ENCODE peak calls at places on chromosomes 5 and 9, in four cellular contexts. X is HCT116, U is HepG2, T is K562. Q is an unnamed sample.

GRCh38 chr9:21579209-21579608 is 97.1 kb upstream of the IFNE start:
- DNase-seq in X (no peak), T (no peak), U (no peak), Q (no peak)

GRCh38 chr5:138353550-138353893 is 1.0 kb downstream of the KDM3B start:
- DNase-seq in U (no peak), T (no peak), X (no peak), Q (no peak)

GRCh38 chr5:34703767-34704324 is 47.7 kb downstream of the RAI14 start:
- DNase-seq in T (no peak), U (no peak), X (no peak), Q (no peak)

GRCh38 chr5:76579166-76579765 is 43.9 kb downstream of the F2RL2 start:
- DNase-seq in X (no peak), U (no peak), T (no peak), Q (no peak)

GRCh38 chr5:16970826-16971225 is 34.7 kb upstream of the MYO10 start:
- DNase-seq in U (no peak), X (no peak), T (no peak), Q (no peak)

GRCh38 chr9:132411091-132411508 is 1.1 kb downstream of the CFAP77 start:
- DNase-seq in T (peak), X (peak), U (peak), Q (no peak)

GRCh38 chr9:21764736-21765245 is 37.6 kb upstream of the MTAP start:
- DNase-seq in X (no peak), U (peak), T (no peak), Q (no peak)

GRCh38 chr9:68869020-68869419 is 144.9 kb downstream of the PRKACG start:
- DNase-seq in U (no peak), T (no peak), X (no peak), Q (no peak)

GRCh38 chr5:7868427-7868772 is 431 bp downstream of the FASTKD3 start:
- DNase-seq in T (no peak), X (no peak), U (no peak), Q (no peak)

GRCh38 chr5:168147536-168148460 is 143.6 kb upstream of the WWC1 start:
- DNase-seq in T (no peak), U (no peak), X (no peak), Q (no peak)

GRCh38 chr9:137614631-137615386 is 4.0 kb upstream of the EHMT1 start:
- DNase-seq in X (no peak), U (no peak), T (no peak), Q (no peak)

GRCh38 chr5:168917947-168918600 is 338.9 kb upstream of the PANK3 start:
- DNase-seq in T (no peak), X (no peak), U (no peak), Q (no peak)

GRCh38 chr5:132466453-132467291 is 23.9 kb downstream of the IRF1 start:
- DNase-seq in X (no peak), T (peak), U (peak), Q (no peak)

GRCh38 chr5:149616727-149617284 is 35.5 kb downstream of the ARHGEF37 start:
- DNase-seq in X (no peak), U (no peak), T (no peak), Q (no peak)

DNA sequence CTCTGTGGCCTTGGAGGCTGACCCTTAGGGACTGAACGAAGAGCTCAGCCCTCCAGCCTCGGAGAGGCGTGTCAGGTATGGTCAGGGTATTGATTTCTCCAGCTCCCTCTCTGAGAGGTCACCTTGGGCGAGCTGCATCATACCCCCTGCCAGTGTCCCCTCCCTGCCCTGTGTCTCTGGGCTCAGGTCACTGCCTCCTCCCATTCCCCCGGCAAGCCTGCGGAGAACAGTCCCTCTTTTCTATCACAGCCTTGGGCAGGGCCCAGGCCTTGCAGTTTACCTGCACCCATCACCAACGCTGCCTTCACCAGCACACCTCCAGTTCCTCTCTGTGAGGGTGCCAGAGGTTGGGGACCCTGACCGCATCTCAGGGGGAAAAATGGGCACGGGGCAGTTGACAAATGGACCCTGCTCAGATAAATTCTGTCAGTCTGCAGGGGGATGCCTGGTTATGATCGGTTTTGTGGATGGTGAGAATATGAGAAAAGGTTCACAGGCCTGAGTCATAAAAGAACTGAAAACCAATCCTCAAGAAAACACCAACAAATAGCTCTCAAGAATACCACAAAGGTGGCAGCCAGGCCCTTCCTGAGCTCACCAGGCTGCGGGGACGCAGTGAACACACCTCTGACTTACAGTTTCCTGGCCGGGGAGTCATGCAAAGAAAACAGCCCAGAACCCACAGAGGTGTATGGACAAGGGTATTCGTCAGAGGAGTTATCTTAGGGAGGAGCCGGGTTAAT is 24.7 kb upstream of the RXRA start:
- DNase-seq in U (no peak), T (no peak), X (no peak), Q (no peak)
- TF ChIP-seq TCF7L2 in U (no peak), T (no peak), X (no peak), Q (no peak)

GRCh38 chr9:24296124-24296523 is 249.6 kb downstream of the IZUMO3 start:
- DNase-seq in T (no peak), X (no peak), U (no peak), Q (no peak)

GRCh38 chr9:24297931-24298330 is 247.8 kb downstream of the IZUMO3 start:
- DNase-seq in U (no peak), T (no peak), X (no peak), Q (no peak)

GRCh38 chr9:24293391-24293790 is 252.3 kb downstream of the IZUMO3 start:
- DNase-seq in X (no peak), T (no peak), U (no peak), Q (no peak)
- TF ChIP-seq TCF7L2 in X (no peak), T (no peak), U (no peak), Q (no peak)

DNA sequence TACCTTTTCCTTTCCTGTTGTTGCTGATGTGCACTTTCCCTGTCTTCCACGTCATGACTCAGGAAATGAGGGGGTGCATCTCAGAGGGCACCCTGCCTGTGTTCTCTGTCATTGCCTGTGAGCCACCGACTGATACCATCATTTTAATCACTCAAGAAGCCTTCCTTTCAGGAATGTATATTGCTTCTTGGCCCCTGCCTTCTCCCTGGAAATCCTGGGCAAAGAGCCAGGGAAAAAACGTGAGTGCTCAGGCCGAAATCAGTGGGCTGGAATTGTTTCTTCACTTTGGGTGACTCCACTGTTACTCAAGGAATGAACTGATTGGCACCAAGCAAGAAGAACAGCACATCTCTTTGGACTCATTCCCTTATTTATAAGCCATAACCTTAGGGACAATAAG is 126.1 kb downstream of the SNX18 start:
- DNase-seq in X (peak), U (no peak), T (no peak), Q (no peak)
- TF ChIP-seq TCF7L2 in X (no peak), U (no peak), T (no peak), Q (no peak)

DNA sequence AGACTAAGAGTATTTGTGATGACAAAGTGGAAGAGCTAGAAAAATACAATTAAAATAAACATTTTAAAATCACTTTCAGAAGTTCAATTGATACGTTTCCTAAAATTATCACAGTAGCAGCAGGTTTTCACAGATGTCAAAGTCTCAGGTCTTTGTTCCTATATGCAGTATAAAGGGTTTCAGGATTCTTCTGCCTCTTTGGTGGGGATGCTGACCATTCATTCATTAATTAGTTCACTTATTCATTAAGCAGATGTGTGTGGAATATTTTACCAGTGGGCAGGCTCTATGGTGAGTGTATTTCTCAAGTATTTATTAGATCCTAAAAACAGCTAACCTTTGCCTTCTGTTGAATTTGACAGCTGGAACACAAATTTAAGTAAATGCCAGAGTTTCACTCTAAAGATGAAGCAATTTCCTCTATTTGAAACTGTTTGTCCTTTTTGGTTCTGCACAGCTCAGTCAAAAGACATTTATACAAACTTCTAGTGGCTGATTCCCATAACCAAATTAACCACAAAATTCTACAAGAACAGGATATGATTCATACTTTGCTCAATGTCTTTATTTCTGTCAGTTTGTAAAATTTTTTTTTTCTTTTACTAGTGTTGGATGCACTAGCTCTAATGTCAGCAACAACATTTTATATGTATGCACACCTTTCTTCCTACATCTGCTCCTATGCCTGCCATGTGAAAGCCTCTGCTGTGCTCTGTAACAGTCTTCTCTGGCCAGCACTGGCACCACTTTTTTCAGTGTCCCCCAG is 75.9 kb upstream of the PRR16 start:
- DNase-seq in T (no peak), U (no peak), X (no peak), Q (no peak)
- TF ChIP-seq TCF7L2 in T (no peak), U (no peak), X (no peak), Q (no peak)

DNA sequence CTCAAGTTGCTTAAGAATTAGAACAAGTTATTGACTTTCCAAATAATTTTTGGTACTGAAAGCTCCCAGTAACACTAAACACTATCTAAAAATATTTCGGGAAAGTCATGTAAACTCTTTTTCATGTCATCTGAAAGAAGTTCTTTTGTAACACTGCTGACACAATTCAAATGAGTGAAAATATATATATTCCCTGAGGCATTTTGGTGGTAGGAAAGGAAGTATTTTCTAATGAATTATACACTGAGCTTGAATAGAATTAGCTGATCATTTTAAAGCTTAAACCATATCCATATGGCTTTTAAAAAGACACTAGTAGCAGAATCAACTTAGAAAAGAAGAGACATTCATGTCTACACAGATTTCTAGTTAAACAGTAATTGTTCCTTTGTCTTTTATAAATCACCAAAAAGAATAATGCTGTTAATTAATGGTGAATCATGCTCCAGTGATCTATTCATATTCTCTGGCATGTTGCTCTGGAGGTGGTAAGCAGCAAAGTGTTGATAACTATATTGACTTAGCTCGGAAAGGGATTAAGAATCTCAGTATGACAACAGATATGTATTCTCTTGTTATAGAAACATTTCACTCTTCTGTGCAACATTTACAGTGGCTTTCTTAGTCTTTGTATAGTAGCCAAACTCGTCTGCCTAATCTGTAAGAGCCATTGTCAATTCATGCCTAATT is 27.4 kb upstream of the RFX3 start:
- DNase-seq in X (no peak), T (no peak), U (no peak), Q (no peak)
- TF ChIP-seq TCF7L2 in X (no peak), T (no peak), U (no peak), Q (no peak)